ENCODE peak calls at places on chromosomes 3 and 15, in eight cellular contexts. X, V, W, O, D, H, A and I are unnamed samples.

GRCh38 chr15:84023636-84024035 is 211.9 kb upstream of the GOLGA6L4 start:
- DNase-seq in X (peak), V (peak), W (no peak), O (no peak), D (no peak), H (no peak), A (peak), I (peak)

GRCh38 chr3:160225181-160226025 is at the start of gene C3orf80:
- DNase-seq in X (peak), V (peak), W (no peak), O (peak), D (peak), H (peak), A (peak), I (peak)

GRCh38 chr3:120567370-120568197 is 28.6 kb upstream of the NDUFB4 start:
- DNase-seq in X (no peak), V (peak), W (no peak), O (no peak), D (no peak), H (no peak), A (peak), I (peak)

GRCh38 chr15:78299302-78300102 is at the start of gene SKIC8:
- DNase-seq in X (peak), V (peak), W (peak), O (peak), D (peak), H (peak), A (peak), I (peak)

GRCh38 chr15:22878103-22878502 is 39.6 kb downstream of the NIPA2 start:
- DNase-seq in X (no peak), V (peak), W (no peak), O (no peak), D (no peak), H (no peak), A (no peak), I (no peak)

GRCh38 chr3:172221550-172221949 is 182.2 kb downstream of the FNDC3B start:
- DNase-seq in X (no peak), V (peak), W (no peak), O (no peak), D (no peak), H (no peak), A (no peak), I (peak)

GRCh38 chr15:29939404-29939803 is 117.1 kb upstream of the TJP1 start:
- DNase-seq in X (no peak), V (peak), W (no peak), O (no peak), D (no peak), H (no peak), A (no peak), I (peak)

GRCh38 chr15:48336940-48337339 is 5.7 kb downstream of the DUT start:
- DNase-seq in X (no peak), V (peak), W (no peak), O (no peak), D (no peak), H (peak), A (peak), I (peak)

GRCh38 chr15:99341786-99342185 is 90.5 kb downstream of the LRRC28 start:
- DNase-seq in X (no peak), V (no peak), W (no peak), O (no peak), D (no peak), H (no peak), A (no peak), I (no peak)

GRCh38 chr15:58748787-58749531 is 548 bp downstream of the ADAM10 start:
- DNase-seq in X (peak), V (no peak), W (peak), O (no peak), D (peak), H (peak), A (peak), I (peak)

GRCh38 chr15:27866505-27867165 is 232.5 kb downstream of the OCA2 start:
- DNase-seq in X (no peak), V (no peak), W (no peak), O (no peak), D (no peak), H (no peak), A (no peak), I (no peak)

GRCh38 chr15:88036154-88036839 is 220.2 kb downstream of the NTRK3 start:
- DNase-seq in X (peak), V (no peak), W (no peak), O (no peak), D (no peak), H (no peak), A (no peak), I (no peak)

GRCh38 chr15:90270502-90271150 is 5.2 kb downstream of the NGRN start:
- DNase-seq in X (no peak), V (no peak), W (no peak), O (no peak), D (no peak), H (no peak), A (no peak), I (no peak)

GRCh38 chr15:90265271-90266060 is at the start of gene NGRN:
- DNase-seq in X (peak), V (peak), W (peak), O (peak), D (peak), H (peak), A (peak), I (peak)

GRCh38 chr15:90266061-90266431 is 574 bp downstream of the NGRN start:
- DNase-seq in X (no peak), V (peak), W (no peak), O (no peak), D (peak), H (no peak), A (peak), I (peak)

GRCh38 chr15:90266485-90266884 is 1.0 kb downstream of the NGRN start:
- DNase-seq in X (no peak), V (peak), W (no peak), O (no peak), D (no peak), H (no peak), A (peak), I (peak)

DNA sequence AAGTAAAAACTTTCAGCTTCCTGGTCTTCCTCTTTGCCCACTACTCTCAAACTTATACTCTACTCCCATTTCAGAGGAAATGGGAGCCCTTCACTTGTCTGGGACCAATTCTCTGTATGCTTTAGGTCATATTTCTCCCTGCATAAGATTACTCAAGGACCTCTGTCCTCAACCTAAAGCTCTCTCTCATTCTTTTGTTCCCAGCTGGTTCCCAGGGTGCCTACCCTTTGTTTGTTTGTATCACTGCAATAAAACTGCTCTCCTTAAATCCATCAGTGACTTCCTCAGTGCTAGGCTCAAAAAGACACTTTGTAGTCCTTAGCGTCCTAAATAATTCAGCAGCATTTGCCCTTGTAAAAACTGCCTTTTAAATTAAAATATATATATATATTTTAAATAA is 2.9 kb downstream of the NGRN start:
- DNase-seq in X (no peak), V (no peak), W (no peak), O (no peak), D (no peak), H (no peak), A (no peak), I (no peak)
- H3K4me3 ChIP-seq in X (no peak), V (no peak), W (no peak), O (no peak), D (no peak), H (no peak), A (no peak), I (peak)

GRCh38 chr3:188482929-188483328 is 329.0 kb downstream of the LPP start:
- DNase-seq in X (no peak), V (no peak), W (no peak), O (no peak), D (no peak), H (no peak), A (no peak), I (no peak)
- H3K4me3 ChIP-seq in X (no peak), V (no peak), W (no peak), O (no peak), D (no peak), H (no peak), A (no peak), I (no peak)

GRCh38 chr15:39584266-39584659 is 3.4 kb downstream of the THBS1 start:
- DNase-seq in X (no peak), V (no peak), W (no peak), O (no peak), D (no peak), H (no peak), A (no peak), I (no peak)
- H3K4me3 ChIP-seq in X (no peak), V (peak), W (peak), O (no peak), D (no peak), H (no peak), A (no peak), I (peak)

GRCh38 chr3:128427175-128427857 is 39.4 kb downstream of the DNAJB8 start:
- DNase-seq in X (no peak), V (no peak), W (no peak), O (no peak), D (no peak), H (no peak), A (no peak), I (no peak)

GRCh38 chr3:128425142-128425845 is 41.4 kb downstream of the DNAJB8 start:
- DNase-seq in X (no peak), V (no peak), W (no peak), O (no peak), D (no peak), H (no peak), A (no peak), I (no peak)

GRCh38 chr3:128424508-128425069 is 42.1 kb downstream of the DNAJB8 start:
- DNase-seq in X (no peak), V (peak), W (no peak), O (no peak), D (no peak), H (no peak), A (no peak), I (peak)

GRCh38 chr3:128426128-128426921 is 40.4 kb downstream of the DNAJB8 start:
- DNase-seq in X (no peak), V (peak), W (no peak), O (no peak), D (no peak), H (peak), A (peak), I (no peak)

GRCh38 chr3:128425846-128426127 is 40.9 kb downstream of the DNAJB8 start:
- DNase-seq in X (no peak), V (no peak), W (no peak), O (no peak), D (no peak), H (no peak), A (no peak), I (no peak)
- H3K4me3 ChIP-seq in X (no peak), V (no peak), W (no peak), O (no peak), D (no peak), H (no peak), A (no peak), I (no peak)